ENCODE peak calls at places on chromosomes 4 and X, in seven cellular contexts. M is MM.1S, F is heart right ventricle, Q is astrocyte, X is K562, P is tibial artery, C is coronary artery. H is an unnamed sample.
A peak's percentile ranks its signal among the peaks of the same experiment; 100 is the strongest.

GRCh38 chrX:112211459-112211858 is 128.9 kb upstream of the TRPC5 start:
- DNase-seq in P (no peak), X (no peak), Q (peak; percentile 54), M (no peak), F (no peak), C (no peak), H (no peak)

GRCh38 chr4:52728877-52729276 is 22.3 kb downstream of the ERVMER34-1 start:
- DNase-seq in M (no peak), X (no peak), P (no peak), Q (no peak), F (no peak), C (no peak), H (no peak)

GRCh38 chr4:6442555-6442954 is 29.9 kb downstream of the PPP2R2C start:
- DNase-seq in Q (no peak), C (no peak), F (no peak), P (no peak), M (no peak), X (no peak), H (no peak)

GRCh38 chr4:25760518-25761157 is 102.2 kb downstream of the SEL1L3 start:
- DNase-seq in P (no peak), X (no peak), M (no peak), F (no peak), C (no peak), Q (no peak), H (no peak)

GRCh38 chrX:139973290-139973689 is 8.0 kb upstream of the CXorf66 start:
- DNase-seq in C (no peak), M (no peak), X (no peak), F (no peak), P (no peak), Q (no peak), H (no peak)

GRCh38 chr4:131426023-131426758 is 1722.9 kb upstream of the PCDH10 start:
- DNase-seq in M (no peak), F (no peak), X (no peak), Q (no peak), C (no peak), P (no peak), H (no peak)

GRCh38 chrX:20530319-20530979 is 263.7 kb upstream of the RPS6KA3 start:
- DNase-seq in M (peak; percentile 52), F (no peak), Q (no peak), C (no peak), P (peak; percentile 44), X (peak; percentile 47), H (peak; percentile 70)

GRCh38 chr4:103915224-103915869 is 195.6 kb upstream of the TACR3 start:
- DNase-seq in F (no peak), Q (no peak), C (no peak), P (no peak), X (peak; percentile 9), M (peak; percentile 65), H (no peak)

GRCh38 chrX:23901065-23901464 is 6.7 kb downstream of the APOO start:
- DNase-seq in F (no peak), Q (peak; percentile 84), X (no peak), P (no peak), M (no peak), C (no peak), H (no peak)

GRCh38 chrX:99371976-99372595 is 1038.0 kb downstream of the PCDH19 start:
- DNase-seq in M (no peak), C (no peak), F (no peak), Q (no peak), X (no peak), P (no peak), H (no peak)

GRCh38 chr4:107269175-107269574 is 233.1 kb upstream of the DKK2 start:
- DNase-seq in C (no peak), Q (no peak), F (no peak), P (no peak), M (no peak), X (no peak), H (no peak)

GRCh38 chr4:124631760-124632159 is 80.8 kb downstream of the ANKRD50 start:
- DNase-seq in C (no peak), Q (peak; percentile 98), X (peak; percentile 80), P (peak; percentile 29), F (no peak), M (peak; percentile 86), H (peak; percentile 73)

GRCh38 chr4:187128226-187128625 is 404.6 kb upstream of the FAT1 start:
- DNase-seq in M (no peak), P (no peak), C (no peak), F (no peak), X (no peak), Q (peak; percentile 75), H (no peak)

GRCh38 chr4:7928711-7929505 is 10.8 kb downstream of the AFAP1 start:
- DNase-seq in X (no peak), P (no peak), F (no peak), C (no peak), Q (no peak), M (no peak), H (no peak)
- TF ChIP-seq CTCF in X (no peak), P (peak; percentile 26), F (peak; percentile 26), C (no peak), Q (peak; percentile 16), M (no peak), H (no peak)

GRCh38 chr4:168504526-168504925 is 7.7 kb downstream of the PALLD start:
- DNase-seq in P (no peak), Q (no peak), M (no peak), C (no peak), X (no peak), F (no peak), H (no peak)
- H3K27ac ChIP-seq in P (no peak overlapping the region), Q (no peak overlapping the region), M (no peak overlapping the region), C (no peak overlapping the region), X (no peak overlapping the region), F (peak overlapping the region; percentile 65), H (peak overlapping the region; percentile 6)

DNA sequence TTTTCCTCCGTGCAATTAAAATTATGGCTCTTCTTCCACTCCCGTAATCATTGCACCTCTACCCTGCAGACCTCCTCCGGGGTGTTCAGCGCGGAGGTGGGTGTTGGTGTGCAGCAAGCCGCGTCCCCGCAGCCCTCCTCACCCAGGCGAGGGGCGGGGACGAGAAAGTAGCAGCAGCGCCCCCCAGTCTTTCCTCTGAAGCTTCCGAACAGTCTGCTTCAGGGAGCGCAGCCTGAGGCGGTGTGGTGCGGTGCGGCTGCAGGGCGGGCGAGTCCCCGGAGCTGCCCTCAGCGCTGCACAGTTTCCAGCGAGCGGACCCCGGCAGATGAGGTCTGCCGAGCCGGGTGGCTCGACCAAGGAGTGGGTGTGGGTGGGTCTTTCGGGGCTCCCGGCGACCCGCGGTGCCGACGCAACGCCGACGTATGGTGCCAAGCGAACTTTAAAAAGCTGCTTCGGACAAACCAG is at the start of gene FRAS1:
- DNase-seq in M (no peak), F (peak; percentile 28), P (no peak), X (no peak), Q (peak; percentile 22), C (no peak), H (no peak)
- TF ChIP-seq CTCF in M (no peak), F (no peak), P (no peak), X (no peak), Q (no peak), C (no peak), H (no peak)

DNA sequence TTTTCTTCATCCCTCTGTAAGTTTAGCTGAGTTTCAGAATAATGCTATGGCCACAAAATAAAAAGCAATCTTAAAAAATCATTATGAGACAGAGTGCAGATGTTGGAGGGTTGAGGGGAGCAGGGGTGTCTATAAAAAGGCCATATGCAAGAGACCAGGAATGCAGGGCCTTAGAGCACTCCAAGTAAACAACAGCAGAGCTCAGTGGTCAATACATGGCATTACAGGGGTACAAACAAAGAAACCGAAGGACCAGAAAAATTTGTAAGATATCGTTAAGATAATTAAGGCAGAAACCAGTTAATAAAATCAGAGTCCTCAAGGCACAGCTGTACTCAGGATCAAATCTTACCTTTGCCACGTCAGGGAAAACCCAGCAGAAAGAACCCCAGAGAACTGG is 28.4 kb upstream of the NDST3 start:
- DNase-seq in P (no peak), X (no peak), M (no peak), F (no peak), C (no peak), Q (no peak), H (no peak)
- H3K27ac ChIP-seq in P (no peak overlapping the region), X (no peak overlapping the region), M (no peak overlapping the region), F (no peak overlapping the region), C (no peak overlapping the region), Q (no peak overlapping the region), H (no peak overlapping the region)

GRCh38 chr4:90293320-90293719 is 166.1 kb downstream of the CCSER1 start:
- DNase-seq in F (no peak), X (no peak), Q (no peak), M (no peak), P (no peak), C (no peak), H (no peak)
- TF ChIP-seq CTCF in F (peak; percentile 67), X (no peak), Q (peak; percentile 28), M (peak; percentile 13), P (no peak), C (no peak), H (peak; percentile 65)

DNA sequence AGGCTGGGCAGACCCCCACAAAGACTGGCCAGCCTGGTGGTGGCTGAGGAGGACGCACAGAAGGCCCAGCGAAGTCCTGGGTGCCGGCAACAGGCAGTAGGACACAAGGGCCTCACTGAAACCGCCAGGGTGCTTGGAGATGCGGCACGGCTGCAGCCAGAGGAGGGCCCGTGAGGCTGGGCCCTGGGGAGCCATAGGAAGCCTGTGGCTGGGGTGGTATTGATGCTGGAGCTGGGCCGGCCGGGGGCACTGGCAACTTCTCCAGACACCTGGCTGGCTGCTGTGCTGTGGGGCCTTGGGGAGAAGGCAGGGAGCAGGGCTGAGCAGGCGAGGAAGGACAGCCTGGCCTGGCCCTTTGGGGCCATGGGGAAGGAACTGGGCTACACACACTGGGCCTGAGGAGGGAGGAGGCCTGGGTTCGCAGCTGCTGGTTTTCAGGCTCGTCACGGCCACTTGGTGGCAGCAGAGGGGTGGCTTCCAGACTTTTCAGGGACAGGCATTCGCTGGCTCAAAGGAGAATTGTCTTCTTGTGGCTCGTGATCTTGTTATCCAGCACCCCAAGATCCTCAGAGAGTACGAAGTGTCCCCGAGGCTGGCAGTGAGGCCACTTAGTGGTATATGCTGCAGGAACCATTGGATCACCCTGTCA is 37.2 kb downstream of the ATP2B3 start:
- DNase-seq in C (no peak), Q (no peak), P (peak; percentile 51), F (peak; percentile 69), M (peak; percentile 15), X (peak; percentile 75), H (peak; percentile 59)
- H3K27ac ChIP-seq in C (no peak overlapping the region), Q (no peak overlapping the region), P (no peak overlapping the region), F (no peak overlapping the region), M (no peak overlapping the region), X (no peak overlapping the region), H (no peak overlapping the region)

GRCh38 chr4:46927201-46927600 is 18.2 kb upstream of the COX7B2 start:
- DNase-seq in M (no peak), P (no peak), Q (peak; percentile 37), C (no peak), X (no peak), F (no peak), H (no peak)

GRCh38 chr4:46930866-46931265 is 21.8 kb upstream of the COX7B2 start:
- DNase-seq in X (no peak), P (no peak), Q (no peak), C (no peak), F (no peak), M (no peak), H (no peak)

GRCh38 chr4:46934731-46935130 is 25.7 kb upstream of the COX7B2 start:
- DNase-seq in M (no peak), P (no peak), X (no peak), C (no peak), Q (no peak), F (no peak), H (no peak)

GRCh38 chr4:46933686-46934085 is 24.6 kb upstream of the COX7B2 start:
- DNase-seq in M (no peak), P (no peak), F (no peak), C (no peak), X (no peak), Q (peak; percentile 30), H (no peak)

GRCh38 chr4:46931981-46932380 is 22.9 kb upstream of the COX7B2 start:
- DNase-seq in M (peak; percentile 53), F (no peak), X (no peak), Q (peak; percentile 30), P (no peak), C (no peak), H (no peak)
- TF ChIP-seq CTCF in M (peak; percentile 76), F (peak; percentile 58), X (no peak), Q (peak; percentile 66), P (peak; percentile 58), C (peak; percentile 64), H (peak; percentile 71)